ENCODE peak calls at places on chromosomes 13 and 19, in six cellular contexts. J, Z, L, M, I and S are unnamed samples.

GRCh38 chr19:47702671-47703070 is 10.6 kb upstream of the EHD2 start:
- DNase-seq in Z (no peak), L (no peak), M (no peak), J (no peak), I (no peak), S (no peak)

GRCh38 chr13:109781384-109782065 is 4.9 kb downstream of the IRS2 start:
- DNase-seq in M (peak), I (no peak), L (no peak), J (no peak), Z (no peak), S (peak)

GRCh38 chr19:11361037-11361770 is 6.0 kb downstream of the PLPPR2 start:
- DNase-seq in M (peak), J (no peak), I (no peak), L (no peak), Z (no peak), S (no peak)

GRCh38 chr19:55597493-55597892 is 1.8 kb downstream of the FIZ1 start:
- DNase-seq in I (no peak), M (no peak), Z (no peak), L (no peak), J (no peak), S (no peak)

GRCh38 chr19:35468637-35469036 is 20.6 kb downstream of the FFAR2 start:
- DNase-seq in M (peak), L (no peak), I (no peak), Z (peak), J (no peak), S (peak)

GRCh38 chr13:91145806-91146205 is 201.7 kb upstream of the MIR17HG start:
- DNase-seq in J (no peak), L (no peak), Z (no peak), M (no peak), I (no peak), S (no peak)

GRCh38 chr13:32175307-32175706 is 139.9 kb downstream of the ZAR1L start:
- DNase-seq in Z (peak), I (no peak), M (no peak), L (no peak), J (no peak), S (no peak)

GRCh38 chr13:68813397-68813796 is 1294.2 kb upstream of the ATXN8OS start:
- DNase-seq in M (no peak), I (no peak), J (no peak), Z (no peak), L (no peak), S (no peak)

GRCh38 chr19:41691268-41691970 is 3.3 kb upstream of the CEACAM7 start:
- DNase-seq in M (no peak), Z (no peak), I (no peak), J (no peak), L (no peak), S (peak)

GRCh38 chr19:10126213-10126639 is 6.5 kb upstream of the EIF3G start:
- DNase-seq in J (no peak), Z (no peak), I (no peak), M (no peak), L (no peak), S (no peak)

GRCh38 chr13:100128373-100128772 is 39.5 kb downstream of the PCCA start:
- DNase-seq in L (no peak), I (no peak), J (no peak), M (no peak), Z (no peak), S (no peak)

GRCh38 chr19:53424968-53425597 is 6.7 kb upstream of the ZNF761 start:
- DNase-seq in I (peak), J (peak), L (peak), Z (peak), M (peak), S (peak)

GRCh38 chr13:81395368-81395767 is 1054.4 kb upstream of the SPRY2 start:
- DNase-seq in J (no peak), I (no peak), M (no peak), L (no peak), Z (no peak), S (no peak)

GRCh38 chr13:101576977-101577376 is 124.5 kb downstream of the ITGBL1 start:
- DNase-seq in Z (no peak), L (no peak), M (no peak), I (no peak), J (no peak), S (no peak)

GRCh38 chr19:13262450-13262849 is 112.2 kb downstream of the IER2 start:
- DNase-seq in Z (no peak), M (no peak), L (no peak), J (no peak), I (no peak), S (no peak)

GRCh38 chr13:95547531-95548167 is 4.9 kb upstream of the CLDN10 start:
- DNase-seq in I (no peak), L (no peak), Z (no peak), M (no peak), J (no peak), S (no peak)

GRCh38 chr19:14409157-14410053 is 9.7 kb downstream of the DDX39A start:
- DNase-seq in Z (no peak), L (no peak), M (no peak), J (no peak), I (no peak), S (no peak)

GRCh38 chr19:41615207-41615606 is 11.7 kb downstream of the CEACAM4 start:
- DNase-seq in I (no peak), M (no peak), L (no peak), J (no peak), Z (no peak), S (no peak)

GRCh38 chr19:19443902-19444693 is 38.6 kb downstream of the GATAD2A start:
- DNase-seq in J (no peak), I (no peak), M (no peak), Z (no peak), L (no peak), S (no peak)

GRCh38 chr13:71522976-71523517 is 344.0 kb downstream of the DACH1 start:
- DNase-seq in M (no peak), Z (no peak), J (no peak), I (no peak), L (no peak), S (no peak)

GRCh38 chr13:45205124-45205523 is 4.3 kb upstream of the KCTD4 start:
- DNase-seq in M (no peak), I (no peak), L (no peak), J (no peak), Z (no peak), S (no peak)

GRCh38 chr19:2723345-2723715 is 2.2 kb upstream of the DIRAS1 start:
- DNase-seq in Z (no peak), M (no peak), I (no peak), L (no peak), J (no peak), S (no peak)

GRCh38 chr13:30880756-30881155 is 25.3 kb upstream of the MEDAG start:
- DNase-seq in L (peak), Z (peak), I (no peak), J (no peak), M (no peak), S (peak)

GRCh38 chr13:105655046-105655445 is 880.4 kb downstream of the EFNB2 start:
- DNase-seq in M (no peak), I (no peak), Z (no peak), J (no peak), L (no peak), S (no peak)

GRCh38 chr13:77040076-77040475 is 13.1 kb upstream of the FBXL3 start:
- DNase-seq in Z (no peak), M (no peak), J (no peak), I (no peak), L (no peak), S (no peak)

GRCh38 chr19:31071157-31071855 is 277.9 kb downstream of the TSHZ3 start:
- DNase-seq in Z (no peak), J (no peak), L (no peak), I (no peak), M (peak), S (no peak)

GRCh38 chr19:30361107-30361447 is 11.1 kb upstream of the ZNF536 start:
- DNase-seq in L (no peak), M (no peak), I (no peak), Z (no peak), J (peak), S (no peak)

GRCh38 chr19:4849019-4849418 is 17.5 kb upstream of the TICAM1 start:
- DNase-seq in L (no peak), M (peak), Z (no peak), J (no peak), I (no peak), S (no peak)

GRCh38 chr13:37531054-37531453 is 67.5 kb downstream of the POSTN start:
- DNase-seq in M (no peak), I (no peak), J (no peak), Z (no peak), L (no peak), S (no peak)

GRCh38 chr19:5434970-5435641 is 20.1 kb upstream of the ZNRF4 start:
- DNase-seq in Z (no peak), L (no peak), I (no peak), J (no peak), M (no peak), S (no peak)

GRCh38 chr13:66994097-66994496 is 236.0 kb downstream of the PCDH9 start:
- DNase-seq in M (peak), I (peak), Z (peak), J (peak), L (no peak), S (no peak)

GRCh38 chr13:106063591-106064308 is 471.7 kb downstream of the EFNB2 start:
- DNase-seq in L (no peak), Z (no peak), J (no peak), M (no peak), I (no peak), S (no peak)

GRCh38 chr19:35306473-35307246 is 14.7 kb downstream of the MAG start:
- DNase-seq in J (no peak), M (no peak), L (no peak), I (no peak), Z (no peak), S (no peak)

GRCh38 chr13:100855151-100855550 is 180.6 kb upstream of the TMTC4 start:
- DNase-seq in M (no peak), Z (no peak), I (no peak), J (no peak), L (no peak), S (no peak)

GRCh38 chr13:23608704-23609413 is 38.6 kb downstream of the TNFRSF19 start:
- DNase-seq in Z (peak), I (no peak), L (no peak), J (no peak), M (peak), S (no peak)

GRCh38 chr19:18282021-18282787 is 782 bp upstream of the JUND start:
- DNase-seq in M (peak), I (no peak), L (no peak), Z (no peak), J (no peak), S (no peak)
- TF ChIP-seq CTCF in M (no peak), I (peak), L (no peak), Z (peak), J (peak), S (no peak)

GRCh38 chr19:45370410-45371204 is at the start of gene ERCC2:
- DNase-seq in I (peak), L (peak), M (peak), Z (peak), J (peak), S (peak)
- TF ChIP-seq POLR2A in I (peak), L (no peak), M (no peak), Z (no peak), J (no peak), S (no peak)

GRCh38 chr13:35618565-35619083 is 142.1 kb upstream of the MAB21L1 start:
- DNase-seq in M (no peak), Z (no peak), J (no peak), I (no peak), L (no peak), S (no peak)
- H3K4me3 ChIP-seq in M (no peak), Z (no peak), J (no peak), I (no peak), L (no peak), S (no peak)

GRCh38 chr19:8697671-8698432 is 743 bp downstream of the ACTL9 start:
- DNase-seq in M (no peak), L (no peak), I (no peak), Z (no peak), J (no peak), S (no peak)
- TF ChIP-seq CTCF in M (no peak), L (no peak), I (no peak), Z (no peak), J (no peak), S (no peak)

DNA sequence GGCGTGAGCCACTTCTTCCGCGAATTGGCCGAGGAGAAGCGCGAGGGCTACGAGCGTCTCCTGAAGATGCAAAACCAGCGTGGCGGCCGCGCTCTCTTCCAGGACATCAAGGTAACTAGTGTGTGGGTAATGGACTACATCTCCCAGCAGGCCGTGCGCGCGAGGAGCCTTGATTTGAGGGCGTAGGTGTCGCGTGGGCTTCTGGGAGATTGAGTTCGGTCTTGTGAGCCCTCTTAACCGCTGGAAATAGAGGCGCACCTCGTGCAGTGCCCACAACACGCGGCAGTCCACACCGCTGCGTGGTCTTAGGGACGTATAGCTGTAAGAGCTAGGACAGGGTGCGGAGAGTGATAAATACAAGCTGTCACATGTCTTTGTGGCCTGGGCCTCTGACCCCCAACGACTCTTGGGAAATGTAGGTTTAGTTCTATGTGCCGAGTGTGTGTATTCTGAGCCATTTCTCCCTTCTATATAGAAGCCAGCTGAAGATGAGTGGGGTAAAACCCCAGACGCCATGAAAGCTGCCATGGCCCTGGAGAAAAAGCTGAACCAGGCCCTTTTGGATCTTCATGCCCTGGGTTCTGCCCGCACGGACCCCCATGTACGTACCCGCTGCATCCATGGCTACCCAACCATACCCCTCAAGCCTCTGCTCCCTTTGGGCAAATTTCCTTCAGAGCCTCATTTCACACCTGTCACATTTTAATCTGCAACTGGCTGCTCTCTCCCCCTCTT is 864 bp downstream of the FTL start:
- DNase-seq in L (peak), Z (peak), J (peak), I (peak), M (peak), S (peak)
- TF ChIP-seq POLR2A in L (no peak), Z (no peak), J (no peak), I (no peak), M (no peak), S (no peak)

DNA sequence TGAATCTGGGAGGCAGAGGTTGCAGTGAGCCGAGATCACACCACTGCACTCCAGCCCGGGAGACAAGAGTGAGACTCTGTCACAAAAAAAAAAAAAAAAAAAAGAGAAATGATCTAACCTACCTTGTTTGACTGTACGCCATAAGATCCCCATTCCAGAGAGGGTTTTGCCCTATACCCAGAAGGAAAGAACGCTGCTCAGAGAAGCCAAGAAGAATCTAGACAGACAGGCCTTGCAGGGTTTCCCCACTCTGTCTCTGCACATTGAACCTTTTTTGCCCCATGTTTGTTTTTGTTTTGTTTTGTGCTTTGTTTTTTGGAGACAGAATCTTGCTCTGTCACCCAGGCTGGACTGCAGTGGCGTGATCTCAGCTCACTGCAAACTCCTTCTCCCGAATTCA is 7.4 kb upstream of the MAP1S start:
- DNase-seq in Z (no peak), L (no peak), I (no peak), M (no peak), J (no peak), S (no peak)
- H3K4me3 ChIP-seq in Z (no peak), L (no peak), I (no peak), M (no peak), J (no peak), S (no peak)

DNA sequence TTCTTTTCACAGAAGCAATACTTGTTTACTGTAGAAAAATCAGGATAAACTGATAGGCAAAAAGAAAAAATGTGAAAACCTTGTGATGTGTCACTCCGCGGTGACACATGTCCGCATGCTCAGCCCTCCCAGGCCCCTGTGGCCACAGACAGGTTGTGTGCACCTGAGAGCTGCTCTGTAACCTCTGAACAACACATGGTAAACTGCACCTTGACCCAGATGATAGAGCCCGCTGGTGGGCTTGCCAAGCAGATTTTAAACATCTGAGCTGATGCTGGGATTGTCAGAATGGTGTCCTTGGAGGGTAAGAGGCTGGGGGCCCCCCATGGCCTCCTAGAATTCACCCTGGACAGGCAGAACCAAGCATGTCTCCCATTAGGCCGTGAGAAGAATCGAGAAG is 33.8 kb downstream of the DHRS12 start:
- DNase-seq in I (no peak), Z (no peak), M (no peak), J (no peak), L (no peak), S (no peak)
- TF ChIP-seq CTCF in I (no peak), Z (no peak), M (no peak), J (no peak), L (no peak), S (no peak)

DNA sequence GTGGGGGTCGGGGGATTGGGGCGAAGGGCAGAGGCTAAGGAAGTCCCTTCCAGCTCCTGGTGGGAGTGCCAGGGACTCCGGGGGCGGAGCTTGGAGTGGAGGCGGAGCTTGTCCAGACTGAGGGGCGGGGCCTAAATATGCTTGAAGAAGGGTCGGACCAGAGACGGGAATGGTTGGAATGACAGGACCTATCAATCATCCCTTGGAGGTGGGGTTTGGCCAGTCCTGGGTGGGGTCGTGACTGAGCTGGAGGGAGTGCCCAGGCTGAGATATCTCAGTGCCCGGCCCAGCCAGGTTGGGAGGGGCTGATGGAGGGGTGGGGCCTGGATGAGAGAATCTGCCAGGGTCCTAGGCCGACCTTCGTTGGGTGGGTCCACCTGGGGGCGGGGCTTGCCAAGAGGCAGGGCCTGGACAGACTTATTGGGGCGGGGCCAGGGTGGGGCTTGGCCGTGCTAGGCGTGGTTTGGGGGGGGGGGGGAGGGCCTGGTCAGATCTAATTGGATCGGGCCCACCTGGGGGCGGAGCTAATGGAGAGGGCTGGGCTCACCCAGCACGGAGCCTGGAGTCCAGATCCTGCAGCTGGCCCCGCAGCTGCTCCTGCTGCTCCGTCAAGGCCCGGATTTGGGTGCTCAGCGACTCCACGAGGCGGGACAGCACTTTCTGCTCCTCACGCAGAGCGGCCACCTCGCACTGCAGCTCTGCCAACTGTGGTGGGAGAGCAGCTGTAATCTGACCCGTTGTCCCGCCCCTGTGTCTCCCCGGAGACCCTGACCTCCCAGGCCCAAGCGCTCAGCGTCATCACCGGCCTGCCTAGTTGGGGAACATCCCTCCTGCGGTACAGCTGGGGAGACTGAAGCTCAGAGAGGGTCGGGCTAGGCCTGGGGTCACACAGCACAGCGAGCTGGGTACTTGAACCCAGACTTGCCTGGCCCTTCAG is 2.6 kb upstream of the WIZ start:
- DNase-seq in M (peak), Z (peak), J (peak), L (peak), I (peak), S (peak)
- TF ChIP-seq POLR2A in M (peak), Z (peak), J (no peak), L (peak), I (peak), S (no peak)

DNA sequence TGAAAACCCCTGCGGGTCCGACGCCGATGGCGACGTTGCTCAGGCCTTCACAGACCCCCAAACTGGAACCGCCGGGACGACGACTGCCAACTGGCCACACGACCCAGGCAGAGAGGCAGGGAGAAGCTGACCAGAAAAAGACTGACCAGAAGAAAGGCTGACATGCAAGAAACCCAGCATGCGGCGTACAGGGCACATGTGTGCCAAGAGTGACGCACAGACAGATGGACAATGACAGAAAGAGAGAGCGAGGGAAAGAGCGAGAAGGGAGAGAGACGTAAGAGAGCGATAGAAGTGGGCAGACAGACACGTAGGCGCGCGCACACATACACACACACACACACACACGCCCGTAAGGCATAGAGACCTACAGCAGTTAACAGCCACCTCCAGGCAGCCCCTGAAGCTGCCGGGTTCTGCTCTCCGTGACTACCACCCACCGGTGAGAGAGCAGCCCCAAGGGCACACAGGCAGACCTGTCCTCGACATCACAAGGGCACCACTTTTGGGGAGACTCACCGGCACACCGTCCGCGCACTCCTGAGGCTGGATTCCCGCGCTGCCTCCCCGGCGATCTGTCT is 67.2 kb upstream of the ZNF527 start:
- DNase-seq in Z (no peak), M (no peak), J (no peak), L (no peak), I (no peak), S (no peak)
- H3K4me3 ChIP-seq in Z (peak), M (peak), J (peak), L (no peak), I (peak), S (no peak)

GRCh38 chr19:34173145-34173956 is 1.0 kb downstream of the LSM14A start:
- DNase-seq in M (peak), J (peak), Z (peak), L (no peak), I (peak), S (peak)
- TF ChIP-seq CTCF in M (no peak), J (no peak), Z (no peak), L (no peak), I (peak), S (no peak)